ENCODE peak calls at places on chromosomes 3 and 15, in six cellular contexts. I is GM23248, O is GM23338, P is PC-3, L is SK-N-SH, Q is MM.1S. B is an unnamed sample. For H3F3A and H3K9me2, the result is how much of the 10 kb centered on the place peaks cover.

GRCh38 chr3:159764211-159765024 is 224.2 kb upstream of the IL12A start:
- DNase-seq in I (peak), O (no peak), P (no peak), L (peak), Q (no peak), B (no peak)

GRCh38 chr3:65914740-65915366 is 123.9 kb downstream of the MAGI1 start:
- DNase-seq in I (peak), O (peak), P (peak), L (no peak), Q (peak), B (no peak)

GRCh38 chr3:50749822-50750221 is 75.1 kb downstream of the DOCK3 start:
- DNase-seq in I (no peak), O (peak), P (no peak), L (no peak), Q (no peak), B (no peak)

GRCh38 chr3:13505147-13506130 is 25.3 kb downstream of the HDAC11 start:
- DNase-seq in I (no peak), O (no peak), P (no peak), L (no peak), Q (no peak), B (no peak)

GRCh38 chr3:64595253-64595694 is 92.5 kb downstream of the ADAMTS9 start:
- DNase-seq in I (peak), O (no peak), P (peak), L (no peak), Q (no peak), B (no peak)

GRCh38 chr3:174710622-174711021 is 148.5 kb upstream of the NAALADL2 start:
- DNase-seq in I (peak), O (peak), P (no peak), L (no peak), Q (no peak), B (no peak)

GRCh38 chr3:18302517-18302916 is 122.6 kb downstream of the SATB1 start:
- DNase-seq in I (peak), O (no peak), P (peak), L (no peak), Q (no peak), B (no peak)

GRCh38 chr3:102200560-102200959 is 234.3 kb upstream of the ZPLD1 start:
- DNase-seq in I (no peak), O (no peak), P (no peak), L (no peak), Q (no peak), B (no peak)

GRCh38 chr15:64775551-64776401 is at the start of gene RBPMS2:
- DNase-seq in I (peak), O (peak), P (no peak), L (peak), Q (no peak), B (no peak)

GRCh38 chr3:4972652-4973643 is 6.3 kb upstream of the BHLHE40 start:
- DNase-seq in I (no peak), O (no peak), P (no peak), L (no peak), Q (no peak), B (no peak)

GRCh38 chr15:36589971-36590370 is 10.5 kb downstream of the CDIN1 start:
- DNase-seq in I (no peak), O (no peak), P (peak), L (no peak), Q (no peak), B (no peak)

GRCh38 chr3:156816794-156817741 is 9.1 kb upstream of the LEKR1 start:
- DNase-seq in I (peak), O (peak), P (peak), L (peak), Q (peak), B (peak)

GRCh38 chr3:72633101-72633500 is 215.1 kb downstream of the SHQ1 start:
- DNase-seq in I (peak), O (no peak), P (peak), L (no peak), Q (no peak), B (no peak)

GRCh38 chr3:32856355-32856889 is 38.6 kb downstream of the TRIM71 start:
- DNase-seq in I (no peak), O (no peak), P (peak), L (no peak), Q (no peak), B (no peak)

GRCh38 chr3:191353022-191353777 is 22.9 kb upstream of the UTS2B start:
- DNase-seq in I (no peak), O (no peak), P (no peak), L (no peak), Q (no peak), B (no peak)

GRCh38 chr3:124413989-124414598 is 316.2 kb upstream of the UMPS start:
- DNase-seq in I (no peak), O (no peak), P (no peak), L (peak), Q (no peak), B (no peak)

GRCh38 chr3:9491506-9491905 is 62.1 kb downstream of the LHFPL4 start:
- DNase-seq in I (no peak), O (no peak), P (no peak), L (no peak), Q (no peak), B (no peak)

GRCh38 chr3:149010504-149010951 is 19.2 kb downstream of the GYG1 start:
- DNase-seq in I (no peak), O (no peak), P (peak), L (no peak), Q (no peak), B (no peak)

GRCh38 chr3:13150624-13151023 is 77.4 kb upstream of the IQSEC1 start:
- DNase-seq in I (no peak), O (no peak), P (no peak), L (no peak), Q (no peak), B (no peak)

GRCh38 chr3:177565981-177566380 is 368.7 kb upstream of the TBL1XR1 start:
- DNase-seq in I (no peak), O (no peak), P (no peak), L (no peak), Q (no peak), B (no peak)

GRCh38 chr3:177563381-177563780 is 366.1 kb upstream of the TBL1XR1 start:
- DNase-seq in I (peak), O (no peak), P (no peak), L (no peak), Q (no peak), B (no peak)

GRCh38 chr3:177561769-177562360 is 364.6 kb upstream of the TBL1XR1 start:
- DNase-seq in I (no peak), O (no peak), P (no peak), L (peak), Q (no peak), B (no peak)

GRCh38 chr3:177561365-177561764 is 364.1 kb upstream of the TBL1XR1 start:
- DNase-seq in I (no peak), O (no peak), P (no peak), L (peak), Q (no peak), B (no peak)

GRCh38 chr3:177563792-177564191 is 366.5 kb upstream of the TBL1XR1 start:
- DNase-seq in I (no peak), O (peak), P (no peak), L (no peak), Q (no peak), B (no peak)
- H3F3A ChIP-seq in I (under half), O (under half), P (under half), L (under half), Q (under half), B (under half)

GRCh38 chr3:101128786-101129185 is 135.6 kb upstream of the ABI3BP start:
- DNase-seq in I (peak), O (no peak), P (peak), L (no peak), Q (no peak), B (no peak)
- H3K9me2 ChIP-seq in I (under half), O (under half), P (under half), L (under half), Q (under half), B (under half)

DNA sequence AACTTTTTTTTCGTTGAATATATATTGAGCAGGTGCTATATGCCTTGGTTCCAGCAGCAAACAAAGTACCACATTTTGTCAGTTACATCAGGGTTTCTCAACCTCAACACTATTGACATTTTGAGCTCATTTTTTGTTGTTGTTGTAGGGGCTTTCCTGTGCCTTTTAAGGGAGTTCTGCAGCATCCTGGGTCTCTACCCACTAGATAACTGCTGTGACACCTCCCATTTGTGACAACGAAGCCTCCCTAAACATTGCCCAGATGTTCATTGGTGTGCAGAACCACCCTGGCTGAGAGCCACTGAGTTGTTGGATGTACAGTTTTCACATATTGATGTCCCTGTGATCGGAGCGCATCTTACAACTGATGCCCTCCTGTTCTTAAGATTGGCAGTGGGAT is 382.6 kb downstream of the PTPRG start:
- DNase-seq in I (no peak), O (no peak), P (no peak), L (no peak), Q (no peak), B (no peak)
- H3F3A ChIP-seq in I (under half), O (under half), P (under half), L (under half), Q (under half), B (under half)

GRCh38 chr3:41997702-41998551 is 36.0 kb upstream of the ULK4 start:
- DNase-seq in I (no peak), O (peak), P (no peak), L (no peak), Q (peak), B (no peak)
- H3K9me2 ChIP-seq in I (under half), O (under half), P (under half), L (under half), Q (under half), B (under half)